ENCODE peak calls at places on chromosomes 2 and 18, in seven cellular contexts. N is HCT116, T is SK-N-SH, K is HepG2, D is K562, I is GM12878, V is H1. Q is an unnamed sample.

GRCh38 chr2:238777369-238778067 is 70.4 kb upstream of the TWIST2 start:
- DNase-seq in T (no peak), K (no peak), D (no peak), N (no peak), V (no peak), I (peak), Q (no peak)

GRCh38 chr2:238256594-238257104 is 16.8 kb upstream of the HES6 start:
- DNase-seq in T (peak), V (peak), K (peak), N (peak), D (peak), I (no peak), Q (peak)

GRCh38 chr2:30115141-30115980 is 31.4 kb upstream of the YPEL5 start:
- DNase-seq in N (peak), V (peak), K (peak), D (peak), I (peak), T (peak), Q (peak)

GRCh38 chr2:150332378-150332777 is 155.1 kb downstream of the RND3 start:
- DNase-seq in V (no peak), K (no peak), D (no peak), N (no peak), T (no peak), I (no peak), Q (no peak)

GRCh38 chr2:154697422-154698237 is 865 bp upstream of the KCNJ3 start:
- DNase-seq in T (peak), V (no peak), I (no peak), K (no peak), D (no peak), N (no peak), Q (peak)

GRCh38 chr2:191901031-191901430 is 54.1 kb upstream of the CAVIN2 start:
- DNase-seq in V (peak), D (no peak), N (no peak), K (no peak), T (no peak), I (no peak), Q (no peak)

GRCh38 chr18:71018816-71019215 is 730.0 kb downstream of the SOCS6 start:
- DNase-seq in T (no peak), I (no peak), V (no peak), K (no peak), N (no peak), D (no peak), Q (no peak)

GRCh38 chr18:48409591-48410094 is 460 bp upstream of the ZBTB7C start:
- DNase-seq in V (no peak), T (peak), K (no peak), I (no peak), N (no peak), D (peak), Q (peak)

GRCh38 chr18:78082776-78083175 is 833.1 kb downstream of the GALR1 start:
- DNase-seq in V (no peak), I (no peak), N (no peak), D (no peak), T (no peak), K (no peak), Q (no peak)

GRCh38 chr2:200791905-200792304 is 19.8 kb upstream of the BZW1 start:
- DNase-seq in T (no peak), K (no peak), I (no peak), N (no peak), V (no peak), D (no peak), Q (no peak)

GRCh38 chr2:85606116-85606455 is 3.6 kb upstream of the TMEM150A start:
- DNase-seq in I (no peak), T (no peak), V (no peak), N (no peak), D (no peak), K (no peak), Q (no peak)

GRCh38 chr2:189298038-189298437 is 118.5 kb upstream of the COL5A2 start:
- DNase-seq in I (no peak), K (no peak), N (no peak), D (no peak), T (no peak), V (no peak), Q (no peak)

GRCh38 chr2:189300917-189301316 is 121.4 kb upstream of the COL5A2 start:
- DNase-seq in N (no peak), T (no peak), D (no peak), I (no peak), V (no peak), K (no peak), Q (no peak)

GRCh38 chr2:189299974-189300373 is 120.4 kb upstream of the COL5A2 start:
- DNase-seq in I (no peak), T (no peak), K (no peak), D (no peak), V (no peak), N (no peak), Q (no peak)

GRCh38 chr2:189298481-189298880 is 118.9 kb upstream of the COL5A2 start:
- DNase-seq in V (no peak), K (no peak), N (no peak), D (no peak), I (no peak), T (no peak), Q (no peak)

DNA sequence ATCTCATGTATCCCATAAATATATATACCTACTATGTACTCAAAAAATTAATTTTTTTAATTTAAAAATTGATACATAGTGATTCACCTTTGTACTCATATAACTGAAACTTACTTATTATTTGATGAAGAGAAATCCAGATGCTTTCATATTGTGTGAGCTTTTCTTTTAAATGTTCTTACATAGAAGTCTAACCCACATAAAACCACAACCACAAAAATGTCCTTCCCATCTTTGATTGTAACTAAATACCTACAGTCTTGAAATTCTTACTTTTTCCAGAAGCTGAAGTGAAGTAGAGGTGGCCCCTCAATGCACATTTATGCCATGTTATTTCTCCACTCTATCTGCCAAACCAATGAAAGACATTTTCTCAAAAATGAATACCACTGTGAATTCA is 117.9 kb upstream of the COL5A2 start:
- DNase-seq in V (no peak), K (no peak), N (no peak), D (no peak), T (no peak), I (no peak), Q (no peak)
- TF ChIP-seq JUND in V (no peak), K (no peak), N (no peak), D (no peak), T (peak), I (no peak), Q (no peak)

GRCh38 chr2:157261199-157261782 is 3.8 kb downstream of the GALNT5 start:
- DNase-seq in K (no peak), T (peak), V (no peak), N (peak), D (peak), I (no peak), Q (no peak)
- TF ChIP-seq JUND in K (no peak), T (peak), V (no peak), N (peak), D (peak), I (no peak), Q (no peak)

GRCh38 chr2:8255448-8255800 is 426.4 kb upstream of the ID2 start:
- DNase-seq in K (no peak), I (no peak), V (no peak), D (no peak), T (no peak), N (no peak), Q (no peak)
- TF ChIP-seq JUND in K (no peak), I (no peak), V (peak), D (no peak), T (no peak), N (no peak), Q (no peak)

GRCh38 chr18:54532222-54532621 is 58.8 kb upstream of the DYNAP start:
- DNase-seq in I (no peak), D (no peak), T (no peak), V (peak), K (no peak), N (no peak), Q (no peak)
- TF ChIP-seq JUND in I (no peak), D (no peak), T (no peak), V (no peak), K (no peak), N (no peak), Q (no peak)

GRCh38 chr2:157603203-157603602 is 25.5 kb downstream of the ACVR1C start:
- DNase-seq in N (no peak), D (no peak), T (no peak), K (no peak), I (no peak), V (no peak), Q (no peak)
- TF ChIP-seq JUND in N (no peak), D (no peak), T (no peak), K (no peak), I (no peak), V (no peak), Q (no peak)

GRCh38 chr18:27964811-27965210 is 212.1 kb downstream of the CDH2 start:
- DNase-seq in I (no peak), N (no peak), V (no peak), D (no peak), T (no peak), K (no peak), Q (peak)

GRCh38 chr18:27956001-27956400 is 220.9 kb downstream of the CDH2 start:
- DNase-seq in T (no peak), N (no peak), I (no peak), K (no peak), D (no peak), V (no peak), Q (no peak)

GRCh38 chr18:27954226-27954625 is 222.7 kb downstream of the CDH2 start:
- DNase-seq in K (no peak), I (no peak), N (no peak), T (no peak), D (no peak), V (no peak), Q (no peak)

DNA sequence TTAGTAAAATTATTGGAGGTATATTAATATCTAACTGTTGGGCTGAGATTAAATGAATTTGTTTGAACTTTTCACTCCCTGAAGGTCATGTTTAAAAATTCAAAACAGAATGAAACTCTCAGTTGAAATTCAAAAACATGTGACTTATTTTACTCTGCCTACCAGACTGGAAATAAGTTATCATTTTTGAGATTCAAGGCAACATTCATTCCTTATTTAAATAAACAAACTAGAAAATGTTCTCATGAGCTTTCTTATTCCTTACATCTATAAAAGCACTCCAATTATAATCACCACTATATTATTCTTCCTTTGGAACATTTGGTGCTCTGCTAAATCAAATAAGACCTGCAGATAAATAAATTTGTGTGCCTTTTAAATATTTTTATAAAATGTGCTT is 217.8 kb downstream of the CDH2 start:
- DNase-seq in I (no peak), D (no peak), V (no peak), N (no peak), T (no peak), K (no peak), Q (no peak)
- TF ChIP-seq JUND in I (no peak), D (no peak), V (no peak), N (no peak), T (no peak), K (no peak), Q (no peak)

GRCh38 chr2:28219736-28220364 is 172.8 kb upstream of the FOSL2 start:
- DNase-seq in N (no peak), V (no peak), K (no peak), I (no peak), D (no peak), T (no peak), Q (no peak)

GRCh38 chr2:28210535-28210934 is 182.1 kb upstream of the FOSL2 start:
- DNase-seq in V (no peak), D (no peak), T (no peak), N (no peak), K (no peak), I (no peak), Q (no peak)

GRCh38 chr2:28219134-28219533 is 173.5 kb upstream of the FOSL2 start:
- DNase-seq in I (no peak), D (no peak), T (no peak), V (no peak), K (no peak), N (no peak), Q (no peak)

GRCh38 chr2:28217042-28217740 is 175.5 kb upstream of the FOSL2 start:
- DNase-seq in I (no peak), K (no peak), V (no peak), N (no peak), D (no peak), T (no peak), Q (no peak)

DNA sequence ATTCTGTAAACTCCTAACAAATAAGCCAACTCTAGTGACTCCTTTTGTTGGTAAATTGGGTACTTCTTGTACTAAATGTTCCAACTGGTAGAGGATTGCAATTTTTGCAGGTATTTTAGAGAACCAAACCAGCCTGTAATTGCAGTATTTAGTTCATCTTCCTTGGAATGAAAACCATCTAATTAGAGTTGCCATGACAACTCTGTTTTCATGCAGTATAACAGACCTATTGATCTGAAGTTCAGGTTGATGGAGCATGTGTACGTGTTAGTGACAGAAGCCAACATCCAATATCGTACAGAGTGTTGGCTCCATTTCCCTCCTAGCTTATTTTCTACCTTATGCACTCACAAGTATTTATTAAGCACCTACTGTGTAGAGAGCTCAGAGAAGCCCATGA is 176.3 kb upstream of the FOSL2 start:
- DNase-seq in T (no peak), V (no peak), K (no peak), N (no peak), D (no peak), I (no peak), Q (no peak)
- TF ChIP-seq JUND in T (no peak), V (no peak), K (no peak), N (no peak), D (no peak), I (no peak), Q (no peak)

GRCh38 chr2:128282246-128282975 is 36.3 kb downstream of the HS6ST1 start:
- DNase-seq in I (no peak), K (no peak), N (no peak), D (no peak), V (no peak), T (peak), Q (no peak)
- TF ChIP-seq JUND in I (no peak), K (no peak), N (no peak), D (no peak), V (no peak), T (no peak), Q (no peak)

GRCh38 chr18:28013064-28013463 is 163.9 kb downstream of the CDH2 start:
- DNase-seq in T (no peak), N (no peak), D (no peak), V (no peak), K (peak), I (no peak), Q (no peak)

GRCh38 chr18:28007841-28008240 is 169.1 kb downstream of the CDH2 start:
- DNase-seq in T (no peak), I (no peak), V (no peak), N (no peak), D (no peak), K (no peak), Q (no peak)

GRCh38 chr18:28005164-28005563 is 171.8 kb downstream of the CDH2 start:
- DNase-seq in N (no peak), D (no peak), T (no peak), K (no peak), I (no peak), V (no peak), Q (no peak)

DNA sequence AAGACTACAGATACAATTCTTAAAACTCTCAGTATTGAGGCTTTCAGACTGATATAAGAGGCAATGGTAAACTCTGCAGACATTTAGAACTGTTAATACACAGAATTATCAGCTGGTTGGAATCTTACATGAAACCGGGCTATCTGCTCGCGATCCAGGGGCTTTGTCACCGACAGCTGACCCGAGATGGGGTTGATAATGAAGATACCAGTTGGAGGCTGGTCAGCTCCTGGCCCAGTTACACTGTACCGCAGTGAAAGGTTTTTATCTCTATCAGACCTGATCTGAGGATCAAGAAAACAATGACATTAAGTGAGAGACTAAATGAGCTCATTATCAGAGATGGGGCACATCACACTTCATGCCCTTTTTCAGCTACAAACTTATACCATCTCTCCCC is 167.3 kb downstream of the CDH2 start:
- DNase-seq in V (no peak), N (no peak), D (no peak), T (no peak), K (no peak), I (no peak), Q (no peak)
- TF ChIP-seq JUND in V (no peak), N (no peak), D (no peak), T (no peak), K (no peak), I (no peak), Q (no peak)